ENCODE peak calls at places on chromosomes 11 and 22, in four cellular contexts. F is astrocyte of the cerebellum, H is GM13977, J is ovary. N is an unnamed sample.

GRCh38 chr22:44648085-44648820 is 53.8 kb upstream of the PRR5 start:
- DNase-seq in F (no peak), J (no peak), H (no peak), N (no peak)

GRCh38 chr11:64764753-64765152 is 5.0 kb upstream of the PYGM start:
- DNase-seq in J (no peak), H (no peak), F (no peak), N (peak; percentile 4)

GRCh38 chr11:69840371-69841169 is 21.4 kb upstream of the FGF3 start:
- DNase-seq in F (peak; percentile 6), H (no peak), J (peak; percentile 17), N (peak; percentile 13)

GRCh38 chr22:42188808-42189447 is 58.3 kb upstream of the CYP2D6 start:
- DNase-seq in H (no peak), J (no peak), F (no peak), N (no peak)

GRCh38 chr11:64802370-64803162 is 448 bp downstream of the MAP4K2 start:
- DNase-seq in H (peak; percentile 49), F (no peak), J (no peak), N (no peak)

GRCh38 chr11:75536786-75537629 is 11.3 kb upstream of the GDPD5 start:
- DNase-seq in J (no peak), F (no peak), H (peak; percentile 83), N (peak; percentile 74)

GRCh38 chr11:9568854-9569587 is 4.4 kb upstream of the WEE1 start:
- DNase-seq in F (peak; percentile 96), H (no peak), J (peak; percentile 67), N (peak; percentile 22)

GRCh38 chr11:122556605-122557004 is 98.9 kb upstream of the UBASH3B start:
- DNase-seq in F (no peak), H (no peak), J (peak; percentile 71), N (no peak)

GRCh38 chr11:18844753-18845367 is 53.3 kb upstream of the PTPN5 start:
- DNase-seq in F (no peak), H (peak; percentile 24), J (no peak), N (peak; percentile 23)

DNA sequence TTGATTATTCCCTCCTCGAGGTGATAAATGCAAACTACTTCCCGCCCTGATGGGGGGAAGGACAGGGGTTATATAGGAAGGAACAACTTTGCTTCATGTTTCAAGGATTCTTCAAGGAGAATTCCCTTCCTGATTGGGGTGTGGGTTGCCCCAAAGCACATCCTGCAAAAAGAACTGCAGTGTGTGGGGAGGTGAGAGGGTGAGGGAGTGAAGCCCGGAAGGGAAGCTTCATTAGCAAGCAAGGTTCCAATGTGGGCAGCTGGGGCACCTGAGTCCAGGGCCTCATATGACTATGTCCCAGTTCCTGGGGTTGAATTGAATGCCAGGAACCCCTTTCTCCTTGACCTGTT is 326.0 kb downstream of the MN1 start:
- DNase-seq in F (no peak), H (no peak), J (no peak), N (no peak)
- TF ChIP-seq CTCF in F (no peak), H (no peak), J (no peak), N (no peak)

GRCh38 chr11:35007277-35007676 is 90.9 kb downstream of the PDHX start:
- DNase-seq in H (peak; percentile 22), F (no peak), J (no peak), N (peak; percentile 17)
- TF ChIP-seq CTCF in H (no peak), F (no peak), J (no peak), N (no peak)

GRCh38 chr11:57544566-57544965 is 7.2 kb downstream of the SMTNL1 start:
- DNase-seq in H (no peak), F (no peak), J (no peak), N (no peak)

GRCh38 chr11:57545883-57546282 is 8.5 kb downstream of the SMTNL1 start:
- DNase-seq in F (no peak), J (no peak), H (no peak), N (no peak)

GRCh38 chr11:57546451-57546850 is 9.1 kb downstream of the SMTNL1 start:
- DNase-seq in F (no peak), H (no peak), J (no peak), N (no peak)

GRCh38 chr11:57547854-57548377 is 10.5 kb downstream of the SMTNL1 start:
- DNase-seq in F (no peak), H (peak; percentile 75), J (peak; percentile 65), N (peak; percentile 82)

DNA sequence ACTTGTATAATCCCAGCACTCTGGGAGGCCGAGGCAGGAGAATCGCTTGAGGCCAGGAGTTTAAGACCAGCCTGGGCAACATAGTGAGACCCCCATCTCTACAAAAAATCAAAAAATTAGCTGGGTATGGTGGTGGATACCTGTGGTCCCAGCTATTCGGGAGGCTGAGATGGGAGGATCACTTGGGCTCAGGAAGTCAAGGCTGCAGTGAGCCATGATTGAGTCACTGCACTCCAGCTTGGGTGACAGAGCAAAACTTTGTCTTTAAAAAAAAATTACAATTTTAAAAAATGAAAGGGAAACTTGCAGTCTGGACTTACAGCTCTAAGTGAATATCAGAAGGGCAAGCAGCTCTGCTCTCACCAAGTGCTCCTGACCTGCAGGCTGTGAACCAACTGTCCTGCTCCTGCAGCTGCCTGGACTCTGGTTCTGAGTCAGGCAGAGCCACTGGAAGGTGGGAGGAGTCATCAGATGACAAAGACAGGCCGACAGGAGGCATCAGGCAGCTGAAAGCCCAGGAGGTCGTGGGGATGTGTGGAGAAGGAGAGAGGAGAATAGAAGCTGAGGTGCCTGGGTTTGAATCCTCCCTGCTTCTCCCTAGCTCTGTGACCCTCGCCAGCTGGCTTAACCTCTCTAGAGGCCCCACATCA is 9.6 kb downstream of the SMTNL1 start:
- DNase-seq in H (peak; percentile 66), F (no peak), J (no peak), N (peak; percentile 80)
- TF ChIP-seq CTCF in H (peak; percentile 20), F (no peak), J (no peak), N (no peak)

DNA sequence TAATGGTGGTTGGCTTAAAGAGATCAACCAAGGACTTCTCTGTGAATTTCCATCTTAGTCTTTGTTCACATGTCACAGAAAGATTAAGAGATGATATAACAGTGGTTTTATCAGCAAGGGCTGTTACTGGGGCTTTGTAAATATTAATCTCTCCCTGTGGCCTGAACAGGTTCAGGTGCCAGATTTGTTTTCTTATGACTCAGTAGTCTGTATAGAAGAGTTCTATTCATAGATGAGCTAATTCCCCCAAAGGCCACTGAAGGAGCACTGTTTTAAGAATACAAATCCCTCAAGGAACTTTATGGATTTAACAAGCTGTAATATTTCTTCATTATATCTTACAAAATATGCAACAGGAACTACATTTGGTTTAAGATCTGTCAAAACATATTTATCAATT is 50.4 kb downstream of the TCP11L1 start:
- DNase-seq in H (no peak), F (peak; percentile 11), J (no peak), N (no peak)
- TF ChIP-seq CTCF in H (no peak), F (peak; percentile 32), J (no peak), N (no peak)

GRCh38 chr11:106202935-106203620 is 125.6 kb downstream of the AASDHPPT start:
- DNase-seq in J (no peak), F (no peak), H (no peak), N (no peak)

GRCh38 chr11:106208795-106209194 is 131.3 kb downstream of the AASDHPPT start:
- DNase-seq in F (no peak), J (no peak), H (no peak), N (no peak)
- TF ChIP-seq CTCF in F (no peak), J (no peak), H (no peak), N (no peak)

N was measured in GM13976.